ENCODE peak calls at places on chromosome 14, in ten cellular contexts. M is HCT116, K is heart left ventricle, O is tibial nerve, X is breast epithelium, A is fibroblast of lung, U is sigmoid colon, W is upper lobe of right lung, G is MM.1S, I is suprapubic skin. B is an unnamed sample.

GRCh38 chr14:81625343-81625742 is 91.7 kb upstream of the SEL1L start:
- DNase-seq in M (peak), K (no peak), O (no peak), X (no peak), A (peak), U (no peak), W (no peak), G (peak), I (no peak), B (no peak)

GRCh38 chr14:85254718-85255117 is 275.2 kb upstream of the FLRT2 start:
- DNase-seq in M (no peak), K (no peak), O (no peak), X (no peak), A (peak), U (no peak), W (no peak), G (no peak), I (no peak), B (no peak)

GRCh38 chr14:99674776-99675175 is 9.3 kb upstream of the CYP46A1 start:
- DNase-seq in M (no peak), K (no peak), O (no peak), X (no peak), A (no peak), U (no peak), W (no peak), G (no peak), I (no peak), B (no peak)

GRCh38 chr14:67934087-67934486 is 114.5 kb downstream of the RAD51B start:
- DNase-seq in M (peak), K (no peak), O (peak), X (no peak), A (peak), U (no peak), W (no peak), G (peak), I (no peak), B (no peak)

GRCh38 chr14:54627718-54628345 is 60.9 kb downstream of the SAMD4A start:
- DNase-seq in M (no peak), K (peak), O (peak), X (no peak), A (peak), U (no peak), W (no peak), G (peak), I (peak), B (peak)

GRCh38 chr14:68504861-68505260 is 288.0 kb downstream of the ZFP36L1 start:
- DNase-seq in M (no peak), K (no peak), O (no peak), X (no peak), A (no peak), U (no peak), W (no peak), G (no peak), I (no peak), B (no peak)

GRCh38 chr14:51666831-51667230 is 15.1 kb downstream of the FRMD6 start:
- DNase-seq in M (no peak), K (no peak), O (no peak), X (no peak), A (no peak), U (no peak), W (no peak), G (no peak), I (no peak), B (no peak)

GRCh38 chr14:104221071-104221625 is 82.8 kb downstream of the KIF26A start:
- DNase-seq in M (no peak), K (no peak), O (no peak), X (no peak), A (no peak), U (peak), W (no peak), G (no peak), I (no peak), B (peak)

GRCh38 chr14:100033347-100034052 is 31.7 kb upstream of the EVL start:
- DNase-seq in M (no peak), K (no peak), O (no peak), X (no peak), A (no peak), U (no peak), W (no peak), G (no peak), I (no peak), B (no peak)

GRCh38 chr14:100902295-100902694 is 1.2 kb downstream of the RTL1 start:
- DNase-seq in M (peak), K (no peak), O (no peak), X (no peak), A (no peak), U (peak), W (no peak), G (no peak), I (no peak), B (no peak)

GRCh38 chr14:23831591-23831990 is 122.0 kb upstream of the DHRS4 start:
- DNase-seq in M (no peak), K (no peak), O (no peak), X (no peak), A (no peak), U (no peak), W (no peak), G (no peak), I (no peak), B (no peak)

GRCh38 chr14:70724061-70724596 is 82.4 kb downstream of the TTC9 start:
- DNase-seq in M (no peak), K (no peak), O (no peak), X (no peak), A (no peak), U (no peak), W (no peak), G (no peak), I (no peak), B (no peak)

GRCh38 chr14:90452366-90452765 is 55.5 kb downstream of the CALM1 start:
- DNase-seq in M (no peak), K (no peak), O (no peak), X (no peak), A (no peak), U (no peak), W (no peak), G (no peak), I (no peak), B (no peak)

GRCh38 chr14:101361044-101361443 is 200.3 kb upstream of the DIO3 start:
- DNase-seq in M (no peak), K (no peak), O (no peak), X (no peak), A (peak), U (peak), W (no peak), G (no peak), I (no peak), B (no peak)

GRCh38 chr14:105150026-105150367 is 18.6 kb downstream of the JAG2 start:
- DNase-seq in M (no peak), K (no peak), O (no peak), X (no peak), A (no peak), U (no peak), W (no peak), G (no peak), I (no peak), B (no peak)

GRCh38 chr14:102806447-102806846 is 29.2 kb downstream of the TRAF3 start:
- DNase-seq in M (no peak), K (no peak), O (no peak), X (no peak), A (no peak), U (no peak), W (no peak), G (no peak), I (no peak), B (no peak)

GRCh38 chr14:102804858-102805257 is 27.6 kb downstream of the TRAF3 start:
- DNase-seq in M (no peak), K (no peak), O (no peak), X (no peak), A (no peak), U (no peak), W (no peak), G (no peak), I (no peak), B (no peak)

GRCh38 chr14:102805941-102806340 is 28.7 kb downstream of the TRAF3 start:
- DNase-seq in M (no peak), K (no peak), O (no peak), X (no peak), A (no peak), U (no peak), W (no peak), G (no peak), I (no peak), B (no peak)

GRCh38 chr14:102803139-102803538 is 25.9 kb downstream of the TRAF3 start:
- DNase-seq in M (no peak), K (no peak), O (no peak), X (no peak), A (no peak), U (no peak), W (no peak), G (no peak), I (no peak), B (no peak)

GRCh38 chr14:102805454-102805891 is 28.2 kb downstream of the TRAF3 start:
- DNase-seq in M (peak), K (no peak), O (no peak), X (no peak), A (no peak), U (no peak), W (no peak), G (peak), I (no peak), B (no peak)
- TF ChIP-seq CTCF in M (no peak), K (no peak), O (no peak), X (no peak), A (no peak), U (no peak), W (no peak), G (no peak), I (no peak), B (no peak)

DNA sequence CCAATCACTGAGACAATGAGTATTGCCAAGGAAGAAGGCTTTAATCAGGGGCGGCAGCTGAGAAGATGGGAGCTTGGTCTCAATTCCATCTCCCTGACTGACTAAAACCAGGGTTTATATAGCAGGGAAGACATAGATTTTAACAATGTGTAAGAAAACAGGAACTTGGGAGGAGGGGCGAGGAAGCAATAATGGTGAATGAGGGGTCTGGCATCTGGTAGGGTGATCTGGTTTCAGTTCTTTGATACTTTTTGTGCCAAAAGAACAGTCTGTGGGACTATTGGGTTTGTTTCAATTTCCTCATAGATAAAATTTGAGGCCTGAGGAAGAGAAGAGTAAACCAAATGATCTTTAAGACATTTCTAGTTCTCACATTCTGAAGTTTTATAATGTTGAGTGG is 49.2 kb downstream of the FUT8 start:
- DNase-seq in M (no peak), K (no peak), O (no peak), X (no peak), A (peak), U (no peak), W (no peak), G (no peak), I (no peak), B (no peak)
- H3K27ac ChIP-seq in M (no peak), K (no peak), O (no peak), X (no peak), A (no peak), U (no peak), W (no peak), G (no peak), I (no peak), B (no peak)

GRCh38 chr14:94748667-94749347 is 21.1 kb downstream of the GSC start:
- DNase-seq in M (peak), K (no peak), O (no peak), X (no peak), A (no peak), U (no peak), W (no peak), G (peak), I (no peak), B (no peak)
- TF ChIP-seq CTCF in M (peak), K (no peak), O (peak), X (no peak), A (peak), U (no peak), W (peak), G (peak), I (peak), B (peak)

GRCh38 chr14:49975286-49975685 is 82.4 kb downstream of the ARF6 start:
- DNase-seq in M (peak), K (no peak), O (no peak), X (no peak), A (peak), U (no peak), W (no peak), G (no peak), I (no peak), B (no peak)
- H3K27ac ChIP-seq in M (peak), K (no peak), O (peak), X (peak), A (peak), U (peak), W (no peak), G (no peak), I (peak), B (no peak)

B was measured in dorsolateral prefrontal cortex.